ENCODE peak calls at places on chromosomes 7 and 10, in eight cellular contexts. Z is fibroblast of the aortic adventitia, E is mucosa of descending colon, C is memory B cell, H is kidney, A is head of caudate nucleus, O is hypothalamus, K is GM13977. W is an unnamed sample.

GRCh38 chr7:117014673-117015133 is 61.4 kb downstream of the ST7 start:
- DNase-seq in H (no peak), A (peak), O (no peak), K (no peak), C (peak), Z (peak), E (no peak), W (peak)

GRCh38 chr7:150514748-150515222 is at the start of gene GIMAP7:
- DNase-seq in A (no peak), Z (no peak), H (no peak), C (no peak), K (peak), O (no peak), E (peak), W (peak)

GRCh38 chr7:150849204-150849775 is 3.0 kb upstream of the AOC1 start:
- DNase-seq in E (no peak), A (no peak), C (no peak), Z (no peak), H (no peak), O (no peak), K (no peak), W (no peak)

GRCh38 chr10:26483554-26483953 is 45.4 kb downstream of the APBB1IP start:
- DNase-seq in K (no peak), O (no peak), Z (no peak), C (no peak), A (no peak), H (no peak), E (no peak), W (no peak)

GRCh38 chr7:44967571-44968446 is 11.0 kb downstream of the MYO1G start:
- DNase-seq in C (no peak), H (peak), O (no peak), E (peak), Z (peak), A (peak), K (no peak), W (peak)

GRCh38 chr10:102342462-102342861 is 53.0 kb upstream of the NFKB2 start:
- DNase-seq in H (no peak), E (no peak), O (no peak), Z (no peak), C (no peak), A (peak), K (no peak), W (no peak)

GRCh38 chr7:129150199-129150996 is 5.9 kb downstream of the TSPAN33 start:
- DNase-seq in O (no peak), C (no peak), Z (no peak), A (no peak), E (no peak), H (no peak), K (no peak), W (no peak)

GRCh38 chr10:61765176-61766087 is 102.7 kb downstream of the CABCOCO1 start:
- DNase-seq in E (no peak), C (no peak), K (no peak), H (no peak), A (no peak), O (no peak), Z (no peak), W (no peak)

GRCh38 chr10:104678658-104679057 is 37.6 kb downstream of the SORCS3 start:
- DNase-seq in C (no peak), Z (no peak), A (no peak), E (no peak), O (no peak), H (no peak), K (no peak), W (no peak)

GRCh38 chr7:24192701-24193100 is 91.3 kb upstream of the NPY start:
- DNase-seq in A (no peak), K (no peak), H (no peak), E (no peak), C (no peak), O (no peak), Z (no peak), W (no peak)

GRCh38 chr7:139108256-139109187 is 998 bp downstream of the ZC3HAV1 start:
- DNase-seq in Z (peak), H (peak), O (peak), K (peak), E (peak), A (no peak), C (no peak), W (peak)

GRCh38 chr7:38105874-38106483 is 72.1 kb upstream of the STARD3NL start:
- DNase-seq in H (no peak), O (no peak), A (no peak), C (peak), Z (peak), E (no peak), K (peak), W (no peak)

GRCh38 chr7:121994625-121995410 is 121.9 kb downstream of the PTPRZ1 start:
- DNase-seq in H (no peak), K (peak), O (no peak), C (peak), E (peak), Z (peak), A (peak), W (peak)

GRCh38 chr7:40356312-40356711 is 221.5 kb downstream of the SUGCT start:
- DNase-seq in C (no peak), E (no peak), O (no peak), A (no peak), K (no peak), Z (peak), H (no peak), W (no peak)

GRCh38 chr10:87661861-87662785 is 2.4 kb downstream of the PAPSS2 start:
- DNase-seq in O (no peak), H (no peak), K (no peak), C (no peak), E (no peak), Z (peak), A (no peak), W (no peak)

W was measured in left cardiac atrium.